ENCODE peak calls at places on chromosomes 7 and 10, in six cellular contexts. B is hepatocyte, J is fibroblast of the aortic adventitia, I is caudate nucleus, L is brain microvascular endothelial cell, M is WTC11. C is an unnamed sample.

GRCh38 chr7:44639701-44640321 is 33.4 kb downstream of the OGDH start:
- DNase-seq in B (peak), J (peak), I (peak), L (peak), M (peak), C (peak)

GRCh38 chr10:62250594-62251198 is 17.9 kb downstream of the RTKN2 start:
- DNase-seq in B (peak), J (peak), I (no peak), L (peak), M (no peak), C (no peak)

GRCh38 chr7:120053390-120053961 is 219.5 kb upstream of the KCND2 start:
- DNase-seq in B (no peak), J (peak), I (no peak), L (peak), M (no peak), C (no peak)

GRCh38 chr10:46264737-46265368 is 21.9 kb upstream of the ANTXRL start:
- DNase-seq in B (no peak), J (no peak), I (no peak), L (no peak), M (no peak), C (no peak)

GRCh38 chr7:80537091-80537490 is 25.2 kb upstream of the GNAT3 start:
- DNase-seq in B (no peak), J (no peak), I (no peak), L (no peak), M (no peak), C (no peak)

GRCh38 chr7:33062023-33062781 is at the start of gene NT5C3A:
- DNase-seq in B (peak), J (peak), I (no peak), L (peak), M (peak), C (no peak)

GRCh38 chr7:151637781-151638261 is 118.1 kb upstream of the RHEB start:
- DNase-seq in B (no peak), J (no peak), I (peak), L (peak), M (no peak), C (no peak)

GRCh38 chr10:115141254-115141653 is 48.1 kb downstream of the ATRNL1 start:
- DNase-seq in B (peak), J (peak), I (no peak), L (no peak), M (no peak), C (no peak)

GRCh38 chr10:96309631-96310358 is 5.6 kb downstream of the DNTT start:
- DNase-seq in B (no peak), J (no peak), I (no peak), L (no peak), M (peak), C (no peak)

GRCh38 chr7:1268866-1269265 is 36.2 kb downstream of the UNCX start:
- DNase-seq in B (no peak), J (no peak), I (no peak), L (no peak), M (no peak), C (no peak)

GRCh38 chr10:66218981-66219587 is 706.8 kb upstream of the LRRTM3 start:
- DNase-seq in B (no peak), J (no peak), I (no peak), L (peak), M (no peak), C (no peak)

GRCh38 chr10:12511651-12512050 is 162.3 kb downstream of the CAMK1D start:
- DNase-seq in B (no peak), J (no peak), I (no peak), L (no peak), M (no peak), C (no peak)

GRCh38 chr10:19825690-19826089 is 9.5 kb downstream of the PLXDC2 start:
- DNase-seq in B (no peak), J (no peak), I (no peak), L (no peak), M (no peak), C (no peak)